ENCODE peak calls at places on chromosome 4, in five cellular contexts. D is CD4-positive, alpha-beta memory T cell; N is Peyer's patch; F is neural progenitor cell; L is A549. H is an unnamed sample.

GRCh38 chr4:138555584-138555983 is 313.4 kb upstream of the SLC7A11 start:
- DNase-seq in L (peak; percentile 52), F (peak; percentile 72), D (no peak), N (no peak), H (no peak)

GRCh38 chr4:48755287-48755686 is 24.8 kb downstream of the FRYL start:
- DNase-seq in L (no peak), D (no peak), N (no peak), F (no peak), H (no peak)

GRCh38 chr4:85715996-85716737 is 241.2 kb downstream of the ARHGAP24 start:
- DNase-seq in D (no peak), F (no peak), N (no peak), L (no peak), H (no peak)

GRCh38 chr4:53355919-53356521 is 9.8 kb downstream of the SCFD2 start:
- DNase-seq in F (no peak), N (no peak), D (no peak), L (no peak), H (no peak)

GRCh38 chr4:32117696-32118095 is 1397.5 kb downstream of the PCDH7 start:
- DNase-seq in F (peak; percentile 7), D (no peak), L (peak; percentile 4), N (no peak), H (no peak)

GRCh38 chr4:73862357-73862756 is 6.8 kb upstream of the CXCL1 start:
- DNase-seq in D (no peak), F (no peak), L (no peak), N (no peak), H (no peak)

GRCh38 chr4:159012381-159012780 is 90.5 kb upstream of the RAPGEF2 start:
- DNase-seq in N (no peak), F (no peak), L (peak; percentile 17), D (no peak), H (no peak)

GRCh38 chr4:150814873-150815272 is 200.2 kb downstream of the LRBA start:
- DNase-seq in D (no peak), L (no peak), F (no peak), N (no peak), H (no peak)

GRCh38 chr4:86685401-86685800 is 91.3 kb downstream of the PTPN13 start:
- DNase-seq in D (no peak), N (no peak), L (peak; percentile 43), F (no peak), H (no peak)

GRCh38 chr4:38099908-38100407 is 139.8 kb downstream of the PTTG2 start:
- DNase-seq in F (no peak), N (no peak), D (no peak), L (no peak), H (no peak)

GRCh38 chr4:82467442-82467841 is 37.1 kb downstream of the ENOPH1 start:
- DNase-seq in D (no peak), F (no peak), N (no peak), L (no peak), H (no peak)

GRCh38 chr4:138199568-138200235 is 42.4 kb downstream of the SLC7A11 start:
- DNase-seq in F (no peak), D (no peak), N (no peak), L (peak; percentile 81), H (no peak)

GRCh38 chr4:142683503-142683902 is 162.6 kb downstream of the INPP4B start:
- DNase-seq in L (no peak), N (no peak), F (no peak), D (no peak), H (no peak)

GRCh38 chr4:75831856-75832405 is 70.3 kb downstream of the PPEF2 start:
- DNase-seq in D (no peak), N (no peak), F (peak; percentile 16), L (no peak), H (no peak)

GRCh38 chr4:186936496-186937375 is 213.1 kb upstream of the FAT1 start:
- DNase-seq in F (no peak), N (no peak), D (no peak), L (peak; percentile 87), H (no peak)

GRCh38 chr4:174598800-174599199 is 76.5 kb upstream of the HPGD start:
- DNase-seq in L (no peak), F (no peak), N (no peak), D (no peak), H (no peak)

GRCh38 chr4:4914059-4914820 is 54.8 kb downstream of the MSX1 start:
- DNase-seq in F (no peak), L (no peak), N (no peak), D (no peak), H (no peak)

GRCh38 chr4:151434183-151434860 is 25.3 kb downstream of the FHIP1A start:
- DNase-seq in F (no peak), L (no peak), D (no peak), N (no peak), H (no peak)

GRCh38 chr4:10622728-10623127 is 61.8 kb downstream of the CLNK start:
- DNase-seq in D (no peak), L (peak; percentile 2), N (no peak), F (no peak), H (no peak)

GRCh38 chr4:11529625-11530201 is 101.0 kb upstream of the HS3ST1 start:
- DNase-seq in F (no peak), D (no peak), N (no peak), L (peak; percentile 56), H (no peak)

GRCh38 chr4:121977251-121978168 is 25.6 kb upstream of the TRPC3 start:
- DNase-seq in D (no peak), N (peak; percentile 22), L (peak; percentile 0), F (no peak), H (no peak)

GRCh38 chr4:122777846-122778501 is 45.5 kb downstream of the BBS12 start:
- DNase-seq in D (no peak), F (no peak), L (no peak), N (no peak), H (no peak)

GRCh38 chr4:64230709-64231310 is 178.4 kb downstream of the TECRL start:
- DNase-seq in F (peak; percentile 46), L (peak; percentile 14), N (no peak), D (no peak), H (no peak)

GRCh38 chr4:152357206-152357605 is 178.7 kb downstream of the FBXW7 start:
- DNase-seq in F (no peak), N (no peak), L (peak; percentile 30), D (no peak), H (no peak)

GRCh38 chr4:110119347-110119746 is 79.1 kb downstream of the ELOVL6 start:
- DNase-seq in N (no peak), F (no peak), L (no peak), D (no peak), H (no peak)
- H3K27ac ChIP-seq in N (no peak overlapping the region), F (peak overlapping the region; percentile 45), L (no peak overlapping the region), D (no peak overlapping the region), H (no peak overlapping the region)

GRCh38 chr4:25860586-25861421 is 2.0 kb downstream of the SEL1L3 start:
- DNase-seq in F (no peak), D (no peak), L (peak; percentile 6), N (peak; percentile 78), H (no peak)

GRCh38 chr4:25861951-25862410 is 807 bp downstream of the SEL1L3 start:
- DNase-seq in L (peak; percentile 32), F (peak; percentile 55), D (peak; percentile 51), N (peak; percentile 50), H (peak; percentile 22)

GRCh38 chr4:25862411-25863346 is at the start of gene SEL1L3:
- DNase-seq in N (peak; percentile 80), D (peak; percentile 53), L (peak; percentile 2), F (peak; percentile 75), H (peak; percentile 56)

GRCh38 chr4:25859429-25860148 is 3.2 kb downstream of the SEL1L3 start:
- DNase-seq in L (no peak), N (peak; percentile 65), F (no peak), D (peak; percentile 78), H (peak; percentile 21)

DNA sequence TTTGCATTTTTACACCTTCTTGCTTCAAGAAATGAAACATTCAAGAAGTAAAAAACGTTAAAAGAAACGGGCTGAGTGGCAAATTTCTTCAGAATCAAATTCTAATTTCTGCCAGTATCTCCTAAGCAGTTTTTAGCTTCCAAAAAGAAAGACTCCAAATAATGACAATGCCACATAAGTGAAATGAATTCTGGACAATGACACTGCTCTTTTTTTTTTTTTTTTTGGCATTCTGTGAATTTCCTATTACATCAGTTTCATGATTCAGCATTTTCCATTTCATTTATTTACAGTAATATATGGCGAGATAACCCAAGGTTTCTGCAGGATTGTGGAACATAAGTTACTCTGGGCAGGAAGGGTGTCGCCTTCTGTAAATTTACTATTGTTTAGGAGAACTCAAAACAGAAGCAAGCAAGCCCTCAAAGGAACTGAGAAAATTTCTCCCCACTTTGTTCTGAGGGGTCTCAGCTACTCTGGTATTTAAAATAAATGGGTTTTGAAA is 1.3 kb downstream of the SEL1L3 start:
- DNase-seq in L (peak; percentile 12), D (no peak), N (no peak), F (no peak), H (no peak)
- H3K4me1 ChIP-seq in L (peaks cover 30% of the 10 kb centered on the region), D (peaks cover 60% of the 10 kb centered on the region), N (peaks cover 8% of the 10 kb centered on the region), F (peaks cover 31% of the 10 kb centered on the region), H (peaks cover 47% of the 10 kb centered on the region)

GRCh38 chr4:3769642-3770184 is 3.5 kb downstream of the ADRA2C start:
- DNase-seq in D (no peak), F (no peak), N (no peak), L (no peak), H (no peak)

GRCh38 chr4:3766791-3767561 is 791 bp downstream of the ADRA2C start:
- DNase-seq in D (no peak), N (no peak), L (no peak), F (peak; percentile 77), H (no peak)

GRCh38 chr4:3768842-3769641 is 2.9 kb downstream of the ADRA2C start:
- DNase-seq in F (no peak), L (no peak), D (no peak), N (no peak), H (no peak)

GRCh38 chr4:3766207-3766790 is at the start of gene ADRA2C:
- DNase-seq in D (no peak), L (peak; percentile 33), F (peak; percentile 68), N (no peak), H (no peak)

GRCh38 chr4:3767569-3768288 is 1.5 kb downstream of the ADRA2C start:
- DNase-seq in N (no peak), F (peak; percentile 83), L (peak; percentile 52), D (no peak), H (no peak)
- H3K4me3 ChIP-seq in N (no peak overlapping the region), F (no peak overlapping the region), L (no peak overlapping the region), D (no peak overlapping the region), H (no peak overlapping the region)

DNA sequence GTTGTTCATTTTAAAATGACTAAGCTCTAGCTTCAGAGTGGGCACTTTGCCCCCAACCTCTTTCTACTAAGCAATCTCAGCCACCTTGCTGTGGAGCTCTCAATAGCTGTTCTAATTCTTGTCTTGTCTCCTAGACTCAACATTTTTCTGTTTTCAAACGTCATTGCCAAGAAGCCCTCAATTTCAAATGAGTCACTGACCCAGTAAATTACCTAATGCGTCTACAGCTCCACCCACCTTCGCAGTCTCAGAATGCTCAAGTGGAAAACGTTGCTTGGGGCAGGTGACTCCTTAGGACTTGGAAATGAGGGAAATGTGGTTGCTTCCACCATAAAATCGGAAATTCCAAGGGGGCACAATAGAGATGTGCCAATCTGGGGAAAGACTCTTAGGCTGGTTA is 59.0 kb downstream of the ING2 start:
- DNase-seq in N (no peak), L (peak; percentile 30), F (no peak), D (no peak), H (no peak)
- H3K27ac ChIP-seq in N (no peak overlapping the region), L (no peak overlapping the region), F (no peak overlapping the region), D (no peak overlapping the region), H (no peak overlapping the region)